ENCODE peak calls at places on chromosomes 6 and 20, in seven cellular contexts. One of them, this sample, is unnamed.

GRCh38 chr20:48597521-48598302 is 230.1 kb downstream of the PREX1 start:
- DNase-seq in AG10803: no peak
- DNase-seq in left ventricle myocardium inferior: no peak
- DNase-seq in hepatocyte: no peak
- DNase-seq in Peyer's patch: peak
- DNase-seq in tibial nerve: no peak
- DNase-seq in A549: no peak
- DNase-seq in this sample: no peak

GRCh38 chr6:43913388-43914271 is 143.6 kb downstream of the VEGFA start:
- DNase-seq in Peyer's patch: peak
- DNase-seq in AG10803: no peak
- DNase-seq in hepatocyte: no peak
- DNase-seq in A549: no peak
- DNase-seq in tibial nerve: no peak
- DNase-seq in left ventricle myocardium inferior: no peak
- DNase-seq in this sample: peak

GRCh38 chr6:34056301-34056700 is 89.6 kb downstream of the GRM4 start:
- DNase-seq in hepatocyte: no peak
- DNase-seq in AG10803: peak
- DNase-seq in A549: peak
- DNase-seq in tibial nerve: peak
- DNase-seq in left ventricle myocardium inferior: peak
- DNase-seq in Peyer's patch: peak
- DNase-seq in this sample: peak

GRCh38 chr20:42484335-42484734 is 705.4 kb downstream of the PTPRT start:
- DNase-seq in A549: no peak
- DNase-seq in AG10803: peak
- DNase-seq in Peyer's patch: no peak
- DNase-seq in left ventricle myocardium inferior: no peak
- DNase-seq in hepatocyte: peak
- DNase-seq in tibial nerve: peak
- DNase-seq in this sample: peak

GRCh38 chr20:17911927-17912326 is 56.7 kb downstream of the SNX5 start:
- DNase-seq in A549: no peak
- DNase-seq in tibial nerve: no peak
- DNase-seq in hepatocyte: no peak
- DNase-seq in left ventricle myocardium inferior: no peak
- DNase-seq in AG10803: no peak
- DNase-seq in Peyer's patch: no peak
- DNase-seq in this sample: no peak

GRCh38 chr20:44209691-44210421 is 715 bp downstream of the OSER1 start:
- DNase-seq in hepatocyte: peak
- DNase-seq in AG10803: peak
- DNase-seq in left ventricle myocardium inferior: no peak
- DNase-seq in A549: peak
- DNase-seq in tibial nerve: no peak
- DNase-seq in Peyer's patch: no peak
- DNase-seq in this sample: peak

GRCh38 chr6:78611097-78611625 is 256.2 kb upstream of the IRAK1BP1 start:
- DNase-seq in Peyer's patch: no peak
- DNase-seq in AG10803: no peak
- DNase-seq in A549: no peak
- DNase-seq in hepatocyte: no peak
- DNase-seq in tibial nerve: no peak
- DNase-seq in left ventricle myocardium inferior: no peak
- DNase-seq in this sample: no peak

GRCh38 chr6:70369332-70369950 is 43.9 kb upstream of the FAM135A start:
- DNase-seq in left ventricle myocardium inferior: peak
- DNase-seq in A549: peak
- DNase-seq in hepatocyte: peak
- DNase-seq in tibial nerve: peak
- DNase-seq in AG10803: peak
- DNase-seq in Peyer's patch: peak
- DNase-seq in this sample: peak

GRCh38 chr6:137188855-137189254 is 15.4 kb upstream of the IL22RA2 start:
- DNase-seq in hepatocyte: no peak
- DNase-seq in tibial nerve: no peak
- DNase-seq in A549: peak
- DNase-seq in Peyer's patch: no peak
- DNase-seq in AG10803: no peak
- DNase-seq in left ventricle myocardium inferior: no peak
- DNase-seq in this sample: peak

GRCh38 chr6:83096791-83097190 is 29.3 kb downstream of the DOP1A start:
- DNase-seq in AG10803: peak
- DNase-seq in Peyer's patch: no peak
- DNase-seq in left ventricle myocardium inferior: no peak
- DNase-seq in tibial nerve: no peak
- DNase-seq in hepatocyte: no peak
- DNase-seq in A549: no peak
- DNase-seq in this sample: peak

GRCh38 chr6:101268541-101268940 is 125.0 kb upstream of the GRIK2 start:
- DNase-seq in hepatocyte: no peak
- DNase-seq in left ventricle myocardium inferior: no peak
- DNase-seq in A549: no peak
- DNase-seq in AG10803: peak
- DNase-seq in tibial nerve: no peak
- DNase-seq in Peyer's patch: no peak
- DNase-seq in this sample: no peak

GRCh38 chr20:36574278-36575065 is 1.1 kb downstream of the TGIF2 start:
- DNase-seq in hepatocyte: peak
- DNase-seq in Peyer's patch: peak
- DNase-seq in AG10803: peak
- DNase-seq in A549: peak
- DNase-seq in left ventricle myocardium inferior: peak
- DNase-seq in tibial nerve: no peak
- DNase-seq in this sample: peak

GRCh38 chr6:166342293-166343156 is at the start of gene SFT2D1:
- DNase-seq in Peyer's patch: peak
- DNase-seq in tibial nerve: peak
- DNase-seq in left ventricle myocardium inferior: peak
- DNase-seq in hepatocyte: peak
- DNase-seq in AG10803: peak
- DNase-seq in A549: peak
- DNase-seq in this sample: peak

GRCh38 chr20:12916699-12917098 is 92.1 kb upstream of the SPTLC3 start:
- DNase-seq in tibial nerve: no peak
- DNase-seq in Peyer's patch: no peak
- DNase-seq in A549: no peak
- DNase-seq in left ventricle myocardium inferior: no peak
- DNase-seq in hepatocyte: peak
- DNase-seq in AG10803: no peak
- DNase-seq in this sample: no peak

GRCh38 chr20:11783102-11783861 is 134.4 kb upstream of the BTBD3 start:
- DNase-seq in AG10803: no peak
- DNase-seq in left ventricle myocardium inferior: no peak
- DNase-seq in Peyer's patch: no peak
- DNase-seq in hepatocyte: no peak
- DNase-seq in tibial nerve: no peak
- DNase-seq in A549: no peak
- DNase-seq in this sample: no peak

GRCh38 chr20:38997622-38998021 is 35.5 kb downstream of the DHX35 start:
- DNase-seq in Peyer's patch: peak
- DNase-seq in A549: no peak
- DNase-seq in AG10803: no peak
- DNase-seq in tibial nerve: no peak
- DNase-seq in hepatocyte: no peak
- DNase-seq in left ventricle myocardium inferior: no peak
- DNase-seq in this sample: no peak

GRCh38 chr6:3801960-3802359 is 47.2 kb upstream of the FAM50B start:
- DNase-seq in hepatocyte: no peak
- DNase-seq in A549: no peak
- DNase-seq in tibial nerve: no peak
- DNase-seq in Peyer's patch: peak
- DNase-seq in left ventricle myocardium inferior: no peak
- DNase-seq in AG10803: no peak
- DNase-seq in this sample: no peak

GRCh38 chr6:37260063-37260843 is 2.3 kb upstream of the TMEM217 start:
- DNase-seq in A549: no peak
- DNase-seq in left ventricle myocardium inferior: no peak
- DNase-seq in tibial nerve: no peak
- DNase-seq in AG10803: no peak
- DNase-seq in Peyer's patch: no peak
- DNase-seq in hepatocyte: no peak
- DNase-seq in this sample: no peak

GRCh38 chr6:22366214-22366613 is 69.4 kb upstream of the PRL start:
- DNase-seq in tibial nerve: no peak
- DNase-seq in hepatocyte: no peak
- DNase-seq in A549: no peak
- DNase-seq in AG10803: peak
- DNase-seq in Peyer's patch: no peak
- DNase-seq in left ventricle myocardium inferior: no peak
- DNase-seq in this sample: peak

DNA sequence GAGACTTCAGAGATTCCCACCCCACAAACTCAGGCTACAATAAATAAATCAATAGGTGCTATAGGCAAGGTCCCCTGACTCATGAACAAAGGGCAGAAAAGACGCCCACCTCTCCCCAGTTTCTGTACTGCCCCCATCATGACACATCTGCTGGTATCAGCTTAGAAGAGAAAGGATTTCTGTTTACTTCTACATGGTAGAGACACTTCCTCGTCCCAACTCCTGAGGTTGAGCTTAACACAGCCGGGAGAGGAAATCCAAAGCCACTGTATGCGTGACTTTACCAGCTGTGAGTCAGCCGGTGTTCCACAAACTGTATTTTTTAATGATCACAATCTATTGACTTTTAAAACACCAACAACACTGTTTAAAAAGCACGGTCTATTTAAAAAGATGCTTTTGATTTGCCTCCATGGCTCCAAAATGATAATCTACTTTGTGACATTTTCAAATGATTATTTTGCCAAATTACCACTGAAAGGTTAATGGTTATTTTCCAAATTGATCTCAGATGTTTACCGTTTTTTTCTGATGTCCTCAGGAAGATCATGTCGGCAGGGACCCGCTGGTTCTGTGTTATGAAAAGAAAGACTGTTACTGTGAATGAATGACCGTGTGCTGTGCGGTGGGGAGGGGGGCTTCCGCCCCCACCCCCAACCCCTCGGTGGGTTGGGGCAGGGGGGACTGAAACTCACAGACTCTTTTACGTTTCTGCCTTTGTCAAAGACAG is 72.5 kb downstream of the ATP9A start:
- DNase-seq in tibial nerve: no peak
- DNase-seq in hepatocyte: peak
- DNase-seq in Peyer's patch: no peak
- DNase-seq in left ventricle myocardium inferior: no peak
- DNase-seq in A549: peak
- DNase-seq in AG10803: peak
- DNase-seq in this sample: peak
- H3K4me3 ChIP-seq in tibial nerve: no peak
- H3K4me3 ChIP-seq in hepatocyte: no peak
- H3K4me3 ChIP-seq in Peyer's patch: no peak
- H3K4me3 ChIP-seq in left ventricle myocardium inferior: no peak
- H3K4me3 ChIP-seq in A549: no peak
- H3K4me3 ChIP-seq in AG10803: peak
- H3K4me3 ChIP-seq in this sample: no peak

GRCh38 chr6:46772754-46773153 is 20.4 kb upstream of the MEP1A start:
- DNase-seq in AG10803: no peak
- DNase-seq in Peyer's patch: peak
- DNase-seq in A549: no peak
- DNase-seq in tibial nerve: peak
- DNase-seq in left ventricle myocardium inferior: peak
- DNase-seq in hepatocyte: no peak
- DNase-seq in this sample: peak
- TF ChIP-seq CTCF in AG10803: no peak
- TF ChIP-seq CTCF in Peyer's patch: no peak
- TF ChIP-seq CTCF in A549: no peak
- TF ChIP-seq CTCF in tibial nerve: no peak
- TF ChIP-seq CTCF in left ventricle myocardium inferior: no peak
- TF ChIP-seq CTCF in hepatocyte: no peak
- TF ChIP-seq CTCF in this sample: no peak

GRCh38 chr6:39669117-39669690 is 56.0 kb downstream of the KIF6 start:
- DNase-seq in hepatocyte: no peak
- DNase-seq in left ventricle myocardium inferior: no peak
- DNase-seq in Peyer's patch: no peak
- DNase-seq in tibial nerve: no peak
- DNase-seq in AG10803: peak
- DNase-seq in A549: no peak
- DNase-seq in this sample: no peak
- H3K4me3 ChIP-seq in hepatocyte: no peak
- H3K4me3 ChIP-seq in left ventricle myocardium inferior: no peak
- H3K4me3 ChIP-seq in Peyer's patch: no peak
- H3K4me3 ChIP-seq in tibial nerve: no peak
- H3K4me3 ChIP-seq in AG10803: no peak
- H3K4me3 ChIP-seq in A549: no peak
- H3K4me3 ChIP-seq in this sample: no peak

GRCh38 chr6:7391244-7391643 is 1.6 kb downstream of the RIOK1 start:
- DNase-seq in hepatocyte: no peak
- DNase-seq in AG10803: no peak
- DNase-seq in tibial nerve: no peak
- DNase-seq in A549: no peak
- DNase-seq in left ventricle myocardium inferior: no peak
- DNase-seq in Peyer's patch: no peak
- DNase-seq in this sample: peak

GRCh38 chr6:7390218-7390878 is 740 bp downstream of the RIOK1 start:
- DNase-seq in Peyer's patch: no peak
- DNase-seq in left ventricle myocardium inferior: no peak
- DNase-seq in hepatocyte: no peak
- DNase-seq in A549: no peak
- DNase-seq in tibial nerve: no peak
- DNase-seq in AG10803: no peak
- DNase-seq in this sample: no peak

GRCh38 chr6:7389162-7389450 is 436 bp downstream of the CAGE1 start:
- DNase-seq in hepatocyte: peak
- DNase-seq in AG10803: peak
- DNase-seq in tibial nerve: no peak
- DNase-seq in left ventricle myocardium inferior: no peak
- DNase-seq in Peyer's patch: no peak
- DNase-seq in A549: no peak
- DNase-seq in this sample: no peak

GRCh38 chr6:7392402-7392801 is 2.8 kb downstream of the RIOK1 start:
- DNase-seq in AG10803: peak
- DNase-seq in left ventricle myocardium inferior: no peak
- DNase-seq in tibial nerve: no peak
- DNase-seq in Peyer's patch: peak
- DNase-seq in hepatocyte: peak
- DNase-seq in A549: no peak
- DNase-seq in this sample: peak

DNA sequence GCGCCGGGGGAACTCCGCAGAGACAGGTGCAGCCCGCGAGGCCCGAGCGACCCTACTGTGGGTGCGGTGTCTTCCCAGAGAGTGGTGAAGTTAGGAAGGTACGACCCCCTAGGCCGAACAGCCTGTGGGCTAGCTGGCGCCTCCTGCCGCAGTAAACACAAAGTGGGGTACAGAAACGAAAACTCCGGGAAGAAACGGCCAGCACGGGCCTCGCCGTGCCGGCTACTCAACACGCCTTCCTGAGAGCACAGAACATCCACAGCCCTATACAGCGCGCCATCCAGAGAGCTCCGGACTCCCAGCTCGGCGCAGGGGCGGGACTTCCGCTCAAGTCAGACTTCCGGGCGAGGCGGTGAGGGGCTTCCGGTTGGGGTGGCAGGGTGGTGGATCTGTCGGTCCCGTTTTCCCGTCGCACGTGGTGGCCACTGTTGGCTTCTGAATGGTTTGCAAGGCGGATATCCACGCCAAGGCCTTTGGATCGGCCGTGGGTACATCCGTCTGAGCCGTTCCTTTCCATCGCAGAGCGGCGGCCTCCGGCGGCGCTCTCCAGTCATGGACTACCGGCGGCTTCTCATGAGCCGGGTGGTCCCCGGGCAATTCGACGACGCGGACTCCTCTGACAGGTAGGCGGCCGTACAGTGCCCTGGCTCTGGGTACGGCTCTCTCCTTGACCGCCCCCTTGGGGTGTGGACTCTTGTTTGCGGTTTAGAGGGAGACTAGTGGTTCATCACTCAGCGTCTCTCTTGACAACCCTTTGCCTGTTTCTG is at the start of the genes CAGE1 and RIOK1:
- DNase-seq in tibial nerve: peak
- DNase-seq in AG10803: peak
- DNase-seq in hepatocyte: peak
- DNase-seq in A549: peak
- DNase-seq in left ventricle myocardium inferior: peak
- DNase-seq in Peyer's patch: peak
- DNase-seq in this sample: peak
- TF ChIP-seq CTCF in tibial nerve: no peak
- TF ChIP-seq CTCF in AG10803: peak
- TF ChIP-seq CTCF in hepatocyte: peak
- TF ChIP-seq CTCF in A549: no peak
- TF ChIP-seq CTCF in left ventricle myocardium inferior: peak
- TF ChIP-seq CTCF in Peyer's patch: no peak
- TF ChIP-seq CTCF in this sample: no peak

This sample was measured in cardiac fibroblast.